ENCODE peak calls at places on chromosomes 13 and 19, in nine cellular contexts. W is heart left ventricle; G is upper lobe of right lung; T is endothelial cell of umbilical vein; E is osteoblast; O is neuronal stem cell; F is Panc1; D is CD8-positive, alpha-beta T cell; U is right atrium auricular region. R is an unnamed sample.

GRCh38 chr13:32911506-32911905 is 104.7 kb upstream of the KL start:
- DNase-seq in W (no peak), G (no peak), T (no peak), E (peak; percentile 54), O (peak; percentile 9), F (no peak), D (no peak), U (no peak), R (no peak)

GRCh38 chr19:10691178-10691881 is 9.9 kb upstream of the QTRT1 start:
- DNase-seq in W (no peak), G (no peak), T (no peak), E (peak; percentile 68), O (no peak), F (no peak), D (no peak), U (no peak), R (no peak)

GRCh38 chr19:441213-441823 is 19.5 kb downstream of the SHC2 start:
- DNase-seq in W (no peak), G (no peak), T (no peak), E (no peak), O (no peak), F (no peak), D (peak; percentile 6), U (no peak), R (no peak)

GRCh38 chr13:95388420-95389079 is 87.3 kb upstream of the ABCC4 start:
- DNase-seq in W (no peak), G (no peak), T (no peak), E (no peak), O (no peak), F (no peak), D (no peak), U (no peak), R (no peak)

GRCh38 chr13:48975101-48975925 is at the start of gene FNDC3A:
- DNase-seq in W (peak; percentile 20), G (peak; percentile 92), T (peak; percentile 69), E (peak; percentile 96), O (no peak), F (no peak), D (peak; percentile 73), U (peak; percentile 68), R (peak; percentile 68)

GRCh38 chr13:40777166-40777956 is 6.4 kb upstream of the MRPS31 start:
- DNase-seq in W (no peak), G (no peak), T (peak; percentile 70), E (no peak), O (peak; percentile 40), F (peak; percentile 46), D (peak; percentile 25), U (no peak), R (peak; percentile 70)

GRCh38 chr13:69970521-69970920 is 137.1 kb upstream of the ATXN8OS start:
- DNase-seq in W (no peak), G (no peak), T (peak; percentile 82), E (no peak), O (no peak), F (no peak), D (no peak), U (no peak), R (no peak)

GRCh38 chr13:105773887-105774538 is 761.4 kb downstream of the EFNB2 start:
- DNase-seq in W (no peak), G (no peak), T (peak; percentile 21), E (peak; percentile 51), O (no peak), F (no peak), D (no peak), U (no peak), R (peak; percentile 57)

GRCh38 chr19:56270676-56271075 is 1.9 kb upstream of the EDDM13 start:
- DNase-seq in W (no peak), G (no peak), T (no peak), E (no peak), O (no peak), F (no peak), D (no peak), U (no peak), R (no peak)

GRCh38 chr19:12075538-12076139 is 11.1 kb downstream of the ZNF844 start:
- DNase-seq in W (no peak), G (no peak), T (no peak), E (no peak), O (no peak), F (no peak), D (no peak), U (no peak), R (no peak)

GRCh38 chr19:15010497-15011255 is 31.0 kb upstream of the SLC1A6 start:
- DNase-seq in W (no peak), G (no peak), T (no peak), E (no peak), O (peak; percentile 77), F (no peak), D (no peak), U (no peak), R (no peak)

GRCh38 chr13:21925720-21926119 is 254.8 kb downstream of the FGF9 start:
- DNase-seq in W (no peak), G (no peak), T (no peak), E (no peak), O (no peak), F (no peak), D (no peak), U (no peak), R (no peak)

GRCh38 chr13:106533101-106533939 is 2.1 kb downstream of the EFNB2 start:
- DNase-seq in W (peak; percentile 85), G (peak; percentile 93), T (peak; percentile 81), E (peak; percentile 97), O (peak; percentile 68), F (no peak), D (peak; percentile 21), U (peak; percentile 85), R (peak; percentile 88)

GRCh38 chr19:14719162-14719561 is 29.3 kb downstream of the ZNF333 start:
- DNase-seq in W (no peak), G (no peak), T (no peak), E (no peak), O (no peak), F (no peak), D (no peak), U (no peak), R (no peak)

GRCh38 chr13:65965496-65965895 is 1264.6 kb downstream of the PCDH9 start:
- DNase-seq in W (no peak), G (no peak), T (no peak), E (no peak), O (no peak), F (no peak), D (no peak), U (no peak), R (no peak)

GRCh38 chr19:29795882-29796523 is 15.8 kb upstream of the CCNE1 start:
- DNase-seq in W (no peak), G (no peak), T (no peak), E (no peak), O (no peak), F (no peak), D (no peak), U (no peak), R (no peak)

GRCh38 chr19:17889609-17890214 is 18.0 kb downstream of the SLC5A5 start:
- DNase-seq in W (no peak), G (no peak), T (peak; percentile 44), E (peak; percentile 97), O (peak; percentile 67), F (no peak), D (no peak), U (no peak), R (no peak)

GRCh38 chr19:17888260-17888659 is 16.5 kb downstream of the SLC5A5 start:
- DNase-seq in W (no peak), G (no peak), T (no peak), E (peak; percentile 30), O (no peak), F (no peak), D (no peak), U (no peak), R (no peak)

DNA sequence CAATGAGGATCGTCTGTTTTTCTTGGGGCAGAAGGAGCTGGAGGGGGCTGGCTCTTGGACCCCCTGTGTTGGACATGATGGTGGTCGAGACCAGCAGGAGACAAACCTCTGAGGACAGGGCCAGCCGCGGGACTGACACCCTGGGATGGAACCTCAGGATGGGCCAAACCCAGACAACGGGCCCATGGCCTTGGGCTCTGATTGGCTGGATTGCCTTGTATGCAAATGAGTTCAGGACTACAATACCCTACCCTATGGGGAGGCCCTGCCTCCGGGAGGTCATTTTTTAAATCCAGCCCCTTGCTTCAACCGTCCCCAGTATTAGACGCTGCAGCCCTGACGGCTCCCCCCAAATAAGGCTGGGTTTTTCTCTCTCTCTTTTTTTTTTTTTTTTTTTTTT is 22.0 kb downstream of the SLC5A5 start:
- DNase-seq in W (no peak), G (no peak), T (no peak), E (peak; percentile 60), O (no peak), F (no peak), D (no peak), U (no peak), R (no peak)
- H3K27me3 ChIP-seq in W (peaks cover 12% of the 10 kb centered on the region), G (peaks cover 14% of the 10 kb centered on the region), T (no peaks in the 10 kb centered on the region), E (no peaks in the 10 kb centered on the region), O (no peaks in the 10 kb centered on the region), F (no peaks in the 10 kb centered on the region), D (no peaks in the 10 kb centered on the region), U (no peaks in the 10 kb centered on the region), R (peaks cover 5% of the 10 kb centered on the region)

GRCh38 chr19:2982983-2983350 is 5.6 kb downstream of the TLE6 start:
- DNase-seq in W (peak; percentile 79), G (peak; percentile 88), T (peak; percentile 93), E (peak; percentile 97), O (no peak), F (no peak), D (no peak), U (peak; percentile 95), R (no peak)
- H3K4me1 ChIP-seq in W (peaks cover 29% of the 10 kb centered on the region), G (peaks cover 26% of the 10 kb centered on the region), T (peaks cover 19% of the 10 kb centered on the region), E (peaks cover 22% of the 10 kb centered on the region), O (peaks cover 25% of the 10 kb centered on the region), F (peaks cover 5% of the 10 kb centered on the region), D (no peaks in the 10 kb centered on the region), U (no peaks in the 10 kb centered on the region), R (peaks cover 23% of the 10 kb centered on the region)

GRCh38 chr19:5838437-5839311 is 828 bp downstream of the FUT6 start:
- DNase-seq in W (no peak), G (no peak), T (no peak), E (no peak), O (no peak), F (no peak), D (no peak), U (no peak), R (no peak)
- H3K27ac ChIP-seq in W (no peak overlapping the region), G (no peak overlapping the region), T (no peak overlapping the region), E (no peak overlapping the region), O (no peak overlapping the region), F (no peak overlapping the region), D (no peak overlapping the region), U (no peak overlapping the region), R (no peak overlapping the region)

GRCh38 chr19:1507192-1507660 is 5.6 kb downstream of the ADAMTSL5 start:
- DNase-seq in W (no peak), G (no peak), T (no peak), E (peak; percentile 73), O (no peak), F (no peak), D (no peak), U (no peak), R (no peak)

GRCh38 chr19:1510442-1510806 is 2.4 kb downstream of the ADAMTSL5 start:
- DNase-seq in W (no peak), G (no peak), T (no peak), E (no peak), O (no peak), F (no peak), D (no peak), U (no peak), R (no peak)

GRCh38 chr19:1507763-1508506 is 4.9 kb downstream of the ADAMTSL5 start:
- DNase-seq in W (peak; percentile 93), G (peak; percentile 93), T (peak; percentile 91), E (peak; percentile 100), O (peak; percentile 97), F (peak; percentile 58), D (peak; percentile 96), U (peak; percentile 96), R (peak; percentile 94)

GRCh38 chr19:1509589-1510441 is 3.0 kb downstream of the ADAMTSL5 start:
- DNase-seq in W (no peak), G (no peak), T (no peak), E (no peak), O (no peak), F (no peak), D (no peak), U (no peak), R (no peak)

GRCh38 chr19:1508507-1508856 is 4.3 kb downstream of the ADAMTSL5 start:
- DNase-seq in W (no peak), G (no peak), T (no peak), E (no peak), O (no peak), F (no peak), D (no peak), U (no peak), R (no peak)
- H3K27me3 ChIP-seq in W (no peaks in the 10 kb centered on the region), G (peaks cover 38% of the 10 kb centered on the region), T (peaks cover 12% of the 10 kb centered on the region), E (peaks cover 35% of the 10 kb centered on the region), O (peaks cover 2% of the 10 kb centered on the region), F (no peaks in the 10 kb centered on the region), D (peaks cover 2% of the 10 kb centered on the region), U (no peaks in the 10 kb centered on the region), R (peaks cover 17% of the 10 kb centered on the region)

R was measured in SJSA1.